ENCODE peak calls at places on chromosomes 2 and 18, in eight cellular contexts. W is HS-5, D is T-helper 9 cell, Q is cardiac septum, T is progenitor cell of endocrine pancreas, U is NCI-H2029 treated with DMSO at 0.1 percent for 48 hours, S is sigmoid colon, Z is GM23248. I is an unnamed sample.

GRCh38 chr2:54967759-54968365 is 82.4 kb downstream of the RTN4 start:
- DNase-seq in U (no peak), W (no peak), D (no peak), S (no peak), T (no peak), Z (no peak), Q (no peak), I (no peak)

GRCh38 chr2:156339110-156339847 is 6.8 kb upstream of the NR4A2 start:
- DNase-seq in S (no peak), T (no peak), D (no peak), U (peak), W (no peak), Q (no peak), Z (no peak), I (no peak)

GRCh38 chr18:57784034-57784815 is 18.9 kb downstream of the ATP8B1 start:
- DNase-seq in Z (peak), D (no peak), Q (peak), W (no peak), S (no peak), U (no peak), T (no peak), I (peak)

GRCh38 chr2:199602271-199602895 is 144.6 kb upstream of the SATB2 start:
- DNase-seq in Q (no peak), S (no peak), W (no peak), D (no peak), Z (peak), U (no peak), T (no peak), I (peak)

GRCh38 chr2:120283649-120284048 is 31.0 kb downstream of the RALB start:
- DNase-seq in Q (no peak), U (no peak), T (no peak), W (no peak), Z (no peak), S (no peak), D (no peak), I (peak)

GRCh38 chr18:42582266-42582665 is 533.2 kb downstream of the RIT2 start:
- DNase-seq in T (no peak), Z (no peak), D (no peak), S (no peak), Q (no peak), W (no peak), U (no peak), I (no peak)

GRCh38 chr2:109207201-109207600 is 78.2 kb downstream of the SH3RF3 start:
- DNase-seq in D (no peak), T (no peak), W (no peak), Z (no peak), Q (no peak), S (no peak), U (no peak), I (no peak)

GRCh38 chr2:170973225-170973491 is 44.1 kb downstream of the GORASP2 start:
- DNase-seq in Q (no peak), Z (no peak), U (peak), D (no peak), T (no peak), W (no peak), S (no peak), I (no peak)

GRCh38 chr18:74874351-74874750 is 276.7 kb downstream of the ZNF407 start:
- DNase-seq in Z (no peak), U (no peak), T (no peak), S (no peak), D (no peak), W (no peak), Q (no peak), I (peak)

GRCh38 chr2:14433946-14434495 is 198.5 kb upstream of the LRATD1 start:
- DNase-seq in W (no peak), Z (no peak), D (no peak), T (no peak), Q (no peak), U (no peak), S (no peak), I (no peak)

GRCh38 chr2:195252018-195252417 is 405.0 kb upstream of the SLC39A10 start:
- DNase-seq in U (no peak), Q (no peak), W (no peak), Z (no peak), D (no peak), T (no peak), S (no peak), I (peak)

GRCh38 chr2:179911569-179911968 is 50.2 kb upstream of the ZNF385B start:
- DNase-seq in D (no peak), W (no peak), Q (no peak), Z (no peak), U (no peak), S (no peak), T (no peak), I (no peak)

GRCh38 chr2:97745474-97746172 is 32.2 kb downstream of the ZAP70 start:
- DNase-seq in S (no peak), D (no peak), T (no peak), U (no peak), W (no peak), Z (no peak), Q (peak), I (no peak)

GRCh38 chr2:55899881-55900280 is 23.7 kb downstream of the EFEMP1 start:
- DNase-seq in T (no peak), Q (no peak), U (no peak), D (no peak), W (no peak), Z (peak), S (no peak), I (no peak)

GRCh38 chr2:241798081-241798630 is 10.8 kb upstream of the NEU4 start:
- DNase-seq in D (no peak), W (no peak), Z (no peak), T (no peak), Q (peak), S (peak), U (peak), I (peak)

GRCh38 chr2:54871457-54872103 is 148.1 kb downstream of the EML6 start:
- DNase-seq in D (no peak), T (no peak), Z (peak), S (no peak), Q (no peak), W (no peak), U (peak), I (peak)

GRCh38 chr2:215772003-215772402 is 241.3 kb downstream of the MREG start:
- DNase-seq in D (no peak), Q (no peak), W (no peak), T (no peak), S (no peak), U (no peak), Z (peak), I (no peak)

GRCh38 chr18:35460719-35461118 is 37.0 kb downstream of the INO80C start:
- DNase-seq in W (no peak), Q (no peak), D (no peak), S (no peak), Z (peak), U (no peak), T (no peak), I (no peak)

GRCh38 chr18:74395630-74396251 is 61.4 kb downstream of the DIPK1C start:
- DNase-seq in Z (no peak), Q (peak), S (no peak), T (no peak), W (no peak), U (no peak), D (no peak), I (no peak)

GRCh38 chr18:26515643-26516495 is 32.5 kb downstream of the KCTD1 start:
- DNase-seq in Z (no peak), U (no peak), W (no peak), Q (no peak), D (no peak), T (no peak), S (no peak), I (no peak)

GRCh38 chr2:188601927-188602326 is 310.3 kb downstream of the GULP1 start:
- DNase-seq in W (no peak), D (no peak), S (no peak), Q (no peak), Z (peak), U (no peak), T (no peak), I (no peak)

GRCh38 chr2:201432038-201432437 is 19.2 kb downstream of the TRAK2 start:
- DNase-seq in D (no peak), U (no peak), Z (peak), S (no peak), Q (no peak), W (peak), T (no peak), I (no peak)

GRCh38 chr18:12102136-12102842 is 8.6 kb downstream of the ANKRD62 start:
- DNase-seq in U (peak), D (no peak), Q (no peak), S (no peak), Z (no peak), W (no peak), T (no peak), I (no peak)

I was measured in SJCRH30.